ENCODE peak calls at places on chromosomes 11 and 22, in eight cellular contexts. A, L, W, U, G, F, T and K are unnamed samples.

GRCh38 chr11:134412508-134413333 is 679 bp upstream of the B3GAT1 start:
- DNase-seq in A (no peak), L (no peak), W (no peak), U (no peak), G (no peak), F (no peak), T (peak), K (peak)

GRCh38 chr11:74007691-74008372 is 1.1 kb downstream of the UCP3 start:
- DNase-seq in A (no peak), L (no peak), W (no peak), U (no peak), G (no peak), F (no peak), T (no peak), K (no peak)

GRCh38 chr11:123202723-123203122 is 7.7 kb upstream of the CLMP start:
- DNase-seq in A (no peak), L (no peak), W (no peak), U (no peak), G (no peak), F (no peak), T (no peak), K (no peak)

GRCh38 chr11:114563077-114563476 is 3.4 kb upstream of the NXPE1 start:
- DNase-seq in A (no peak), L (no peak), W (no peak), U (no peak), G (no peak), F (no peak), T (no peak), K (no peak)

GRCh38 chr11:120188831-120189455 is 21.9 kb upstream of the OAF start:
- DNase-seq in A (no peak), L (no peak), W (no peak), U (no peak), G (no peak), F (no peak), T (no peak), K (no peak)

GRCh38 chr22:26295583-26296126 is 126.4 kb downstream of the SEZ6L start:
- DNase-seq in A (no peak), L (no peak), W (no peak), U (no peak), G (no peak), F (no peak), T (no peak), K (no peak)

GRCh38 chr11:36564376-36565032 is 3.3 kb upstream of the RAG1 start:
- DNase-seq in A (peak), L (peak), W (no peak), U (no peak), G (peak), F (no peak), T (peak), K (peak)

GRCh38 chr11:134516529-134516928 is 104.5 kb upstream of the B3GAT1 start:
- DNase-seq in A (no peak), L (no peak), W (no peak), U (peak), G (no peak), F (no peak), T (peak), K (no peak)

GRCh38 chr11:35553021-35553420 is 27.6 kb upstream of the PAMR1 start:
- DNase-seq in A (peak), L (no peak), W (no peak), U (no peak), G (no peak), F (no peak), T (no peak), K (no peak)

GRCh38 chr11:44788536-44789227 is 61.9 kb downstream of the TSPAN18 start:
- DNase-seq in A (no peak), L (no peak), W (no peak), U (no peak), G (no peak), F (no peak), T (no peak), K (no peak)

GRCh38 chr22:26056455-26056854 is 112.8 kb upstream of the SEZ6L start:
- DNase-seq in A (no peak), L (no peak), W (no peak), U (no peak), G (no peak), F (no peak), T (no peak), K (no peak)

GRCh38 chr11:69091638-69092165 is 43.0 kb downstream of the TPCN2 start:
- DNase-seq in A (no peak), L (no peak), W (no peak), U (no peak), G (no peak), F (no peak), T (no peak), K (no peak)

DNA sequence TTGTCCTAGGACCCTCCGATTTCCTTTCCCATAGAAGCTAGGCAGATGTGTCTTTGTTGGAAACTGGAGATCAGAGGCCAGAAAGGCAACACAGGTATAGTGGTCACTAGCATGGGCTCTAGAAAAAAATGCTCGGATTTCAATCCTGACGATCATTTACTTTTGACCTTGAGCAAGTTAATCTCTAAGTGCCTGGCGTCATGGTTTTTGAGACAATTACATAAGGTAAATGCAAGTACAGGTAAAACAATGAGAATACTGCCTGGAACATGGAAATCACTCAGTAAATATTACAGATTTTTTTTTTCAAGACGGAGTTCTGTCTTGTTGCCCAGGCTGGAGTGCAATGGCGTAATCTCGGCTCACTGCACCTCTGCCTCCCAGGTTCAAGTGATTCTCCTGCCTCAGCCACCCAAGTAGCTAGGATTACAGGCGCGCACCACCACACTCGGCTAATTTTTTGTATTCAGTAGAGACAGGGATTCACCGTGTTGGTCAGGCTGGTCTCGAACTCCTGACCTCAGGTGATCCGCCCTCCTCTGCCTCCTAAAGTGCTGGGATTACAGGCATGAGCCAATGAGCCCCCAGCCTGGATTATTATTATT is 1.1 kb upstream of the DENND5A start:
- DNase-seq in A (no peak), L (no peak), W (no peak), U (no peak), G (peak), F (no peak), T (no peak), K (no peak)
- H3K27ac ChIP-seq in A (no peak), L (no peak), W (peak), U (peak), G (peak), F (no peak), T (no peak), K (no peak)

GRCh38 chr11:82872377-82873150 is 27.7 kb downstream of the PRCP start:
- DNase-seq in A (no peak), L (no peak), W (no peak), U (no peak), G (no peak), F (no peak), T (no peak), K (no peak)

GRCh38 chr11:82869657-82870056 is 30.6 kb downstream of the PRCP start:
- DNase-seq in A (no peak), L (no peak), W (no peak), U (no peak), G (no peak), F (no peak), T (no peak), K (no peak)

GRCh38 chr11:82871646-82872045 is 28.6 kb downstream of the PRCP start:
- DNase-seq in A (no peak), L (no peak), W (no peak), U (no peak), G (no peak), F (no peak), T (no peak), K (no peak)

GRCh38 chr11:82873919-82874333 is 26.3 kb downstream of the PRCP start:
- DNase-seq in A (no peak), L (peak), W (no peak), U (no peak), G (no peak), F (no peak), T (no peak), K (no peak)

GRCh38 chr11:82874646-82875523 is 25.3 kb downstream of the PRCP start:
- DNase-seq in A (no peak), L (no peak), W (no peak), U (no peak), G (no peak), F (no peak), T (no peak), K (no peak)
- H3K27ac ChIP-seq in A (no peak), L (no peak), W (no peak), U (peak), G (no peak), F (no peak), T (no peak), K (no peak)

DNA sequence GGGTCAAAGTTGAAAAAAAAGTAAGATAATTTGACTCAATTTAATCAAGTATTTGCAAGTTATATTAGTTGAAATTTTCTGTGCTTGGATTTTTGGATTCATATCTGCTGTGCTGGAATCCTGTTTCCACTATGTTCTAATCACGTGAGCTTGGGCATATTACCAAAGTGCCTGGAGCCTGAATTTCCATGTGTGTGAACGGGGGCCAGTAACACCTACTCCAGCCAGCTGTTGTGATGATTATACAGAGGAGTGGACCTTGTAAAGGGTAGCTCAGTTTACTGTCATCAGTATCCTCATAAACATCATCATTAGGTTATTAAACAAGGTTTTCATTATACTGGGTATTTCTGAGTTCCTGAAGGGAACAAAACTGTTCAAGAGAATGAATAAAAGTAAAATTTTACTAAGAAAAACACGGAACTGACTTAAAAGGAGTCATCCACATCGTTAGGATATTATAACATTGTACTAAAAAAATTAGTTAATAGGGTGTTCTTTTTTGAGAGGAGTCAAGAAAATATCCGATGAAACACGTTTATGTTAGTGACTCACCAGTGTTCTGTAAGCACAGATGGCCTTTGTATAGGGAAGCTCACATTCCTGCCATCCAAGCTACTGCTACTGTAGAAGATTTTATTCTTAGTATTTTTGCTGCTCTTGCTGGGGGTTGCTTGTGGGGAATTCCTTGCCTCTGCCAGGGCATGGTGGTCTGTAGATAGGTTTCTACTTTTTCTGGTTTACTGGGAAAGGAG is 144.1 kb downstream of the ARHGAP42 start:
- DNase-seq in A (peak), L (no peak), W (no peak), U (no peak), G (no peak), F (no peak), T (no peak), K (peak)
- H3K27ac ChIP-seq in A (peak), L (no peak), W (peak), U (peak), G (no peak), F (no peak), T (no peak), K (no peak)

GRCh38 chr22:38028344-38029130 is 28.7 kb upstream of the PICK1 start:
- DNase-seq in A (no peak), L (no peak), W (no peak), U (no peak), G (no peak), F (no peak), T (no peak), K (no peak)

GRCh38 chr22:38029370-38029769 is 27.8 kb upstream of the PICK1 start:
- DNase-seq in A (no peak), L (no peak), W (no peak), U (no peak), G (no peak), F (no peak), T (no peak), K (no peak)

GRCh38 chr22:38026130-38027111 is 30.8 kb upstream of the PICK1 start:
- DNase-seq in A (no peak), L (no peak), W (no peak), U (no peak), G (no peak), F (no peak), T (no peak), K (no peak)

GRCh38 chr22:38025514-38025913 is 31.7 kb upstream of the PICK1 start:
- DNase-seq in A (no peak), L (no peak), W (no peak), U (no peak), G (no peak), F (no peak), T (no peak), K (no peak)

DNA sequence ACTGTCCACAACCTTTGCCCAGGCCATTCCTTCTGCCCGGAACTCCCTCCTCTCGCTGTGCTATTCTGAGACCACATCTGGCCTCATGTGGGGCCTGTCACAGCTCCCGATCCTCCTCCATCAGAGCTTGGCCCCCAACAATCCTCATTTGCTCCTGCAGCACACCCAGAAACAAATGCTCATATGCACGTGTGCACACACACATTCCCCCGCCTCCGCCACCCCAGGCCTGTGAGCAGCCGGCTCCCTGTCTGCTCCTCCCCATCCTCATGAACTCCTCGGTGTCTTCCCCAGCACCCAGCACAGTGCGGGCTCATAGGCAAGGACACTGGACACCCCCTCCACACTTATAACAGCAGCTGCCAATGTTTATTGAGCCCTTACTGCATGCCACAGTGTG is 29.7 kb upstream of the PICK1 start:
- DNase-seq in A (no peak), L (no peak), W (no peak), U (no peak), G (no peak), F (no peak), T (no peak), K (no peak)
- H3K27ac ChIP-seq in A (no peak), L (no peak), W (no peak), U (peak), G (no peak), F (no peak), T (no peak), K (no peak)

GRCh38 chr11:67489860-67490726 is 7.3 kb downstream of the AIP start:
- DNase-seq in A (no peak), L (no peak), W (no peak), U (no peak), G (no peak), F (no peak), T (no peak), K (no peak)
- H3K27ac ChIP-seq in A (no peak), L (peak), W (no peak), U (no peak), G (no peak), F (no peak), T (no peak), K (no peak)